ENCODE peak calls at places on chromosome 12, in nine cellular contexts. M is upper lobe of left lung, B is PC-3, F is astrocyte of the spinal cord, V is Caco-2, K is lung, E is GM12878, S is Peyer's patch, N is spleen. P is an unnamed sample.

GRCh38 chr12:72699362-72699761 is 427.2 kb downstream of the TRHDE start:
- DNase-seq in M (no peak), F (no peak), N (no peak), B (no peak), K (no peak), E (no peak), S (no peak), V (no peak), P (no peak)

GRCh38 chr12:107670999-107671643 is 14.5 kb upstream of the PWP1 start:
- DNase-seq in B (peak; percentile 20), K (no peak), N (no peak), V (no peak), S (no peak), F (no peak), M (peak; percentile 31), E (no peak), P (no peak)

GRCh38 chr12:80321653-80322052 is 122.4 kb upstream of the PTPRQ start:
- DNase-seq in M (no peak), V (peak; percentile 44), E (no peak), K (no peak), S (no peak), N (no peak), B (peak; percentile 80), F (peak; percentile 9), P (no peak)

GRCh38 chr12:38056701-38057689 is 259.6 kb upstream of the ALG10B start:
- DNase-seq in B (peak; percentile 97), V (no peak), E (no peak), K (no peak), F (no peak), S (no peak), M (no peak), N (no peak), P (no peak)

GRCh38 chr12:8560986-8561385 is 20.3 kb upstream of the CLEC4E start:
- DNase-seq in E (no peak), F (no peak), B (no peak), M (no peak), V (no peak), K (no peak), S (no peak), N (no peak), P (no peak)

GRCh38 chr12:20722142-20722541 is 27.0 kb downstream of the SLCO1C1 start:
- DNase-seq in K (no peak), E (no peak), M (no peak), V (no peak), B (no peak), F (no peak), S (no peak), N (no peak), P (no peak)

GRCh38 chr12:113424915-113425823 is 3.0 kb downstream of the SDSL start:
- DNase-seq in N (peak; percentile 80), M (peak; percentile 40), F (peak; percentile 58), S (no peak), K (peak; percentile 50), B (peak; percentile 59), E (no peak), V (peak; percentile 52), P (no peak)

GRCh38 chr12:45654002-45654401 is 75.5 kb upstream of the ARID2 start:
- DNase-seq in K (no peak), V (no peak), N (no peak), M (no peak), E (no peak), S (no peak), F (no peak), B (no peak), P (no peak)

GRCh38 chr12:124273630-124274029 is 21.3 kb upstream of the RFLNA start:
- DNase-seq in F (peak; percentile 26), N (no peak), M (no peak), E (peak; percentile 37), V (peak; percentile 84), K (no peak), S (no peak), B (peak; percentile 53), P (peak; percentile 30)

GRCh38 chr12:130491421-130492357 is 154.0 kb downstream of the PIWIL1 start:
- DNase-seq in M (no peak), S (no peak), V (no peak), E (no peak), K (no peak), N (no peak), F (no peak), B (no peak), P (no peak)

GRCh38 chr12:5200276-5201087 is 156.8 kb downstream of the KCNA5 start:
- DNase-seq in V (peak; percentile 85), F (no peak), K (no peak), B (peak; percentile 12), N (peak; percentile 77), S (no peak), E (no peak), M (peak; percentile 30), P (no peak)

GRCh38 chr12:25121916-25122315 is 73.0 kb downstream of the DNAI7 start:
- DNase-seq in B (no peak), E (no peak), K (no peak), S (no peak), V (no peak), F (peak; percentile 43), M (no peak), N (no peak), P (no peak)

GRCh38 chr12:93802698-93803097 is 125.5 kb downstream of the CRADD start:
- DNase-seq in B (no peak), K (no peak), F (peak; percentile 46), N (no peak), M (no peak), S (no peak), E (no peak), V (no peak), P (no peak)

GRCh38 chr12:19779393-19780056 is 340.2 kb downstream of the AEBP2 start:
- DNase-seq in F (peak; percentile 48), S (no peak), V (no peak), M (no peak), K (no peak), B (no peak), N (peak; percentile 61), E (no peak), P (no peak)

GRCh38 chr12:5965950-5966383 is 20.9 kb upstream of the ANO2 start:
- DNase-seq in F (peak; percentile 47), E (no peak), M (peak; percentile 45), S (no peak), B (peak; percentile 54), K (no peak), N (no peak), V (no peak), P (no peak)

GRCh38 chr12:27219693-27220056 is 24.4 kb upstream of the STK38L start:
- DNase-seq in K (no peak), E (no peak), N (no peak), M (no peak), S (no peak), V (no peak), B (no peak), F (no peak), P (no peak)

GRCh38 chr12:27220988-27221345 is 23.1 kb upstream of the STK38L start:
- DNase-seq in E (no peak), K (no peak), N (no peak), V (no peak), F (no peak), M (no peak), S (no peak), B (no peak), P (no peak)

GRCh38 chr12:27220057-27220987 is 23.8 kb upstream of the STK38L start:
- DNase-seq in M (no peak), E (peak; percentile 90), S (no peak), B (no peak), K (no peak), N (no peak), V (no peak), F (no peak), P (peak; percentile 74)

GRCh38 chr12:27217590-27217989 is 26.5 kb upstream of the STK38L start:
- DNase-seq in B (no peak), M (no peak), F (no peak), K (no peak), S (no peak), N (no peak), E (no peak), V (no peak), P (no peak)

DNA sequence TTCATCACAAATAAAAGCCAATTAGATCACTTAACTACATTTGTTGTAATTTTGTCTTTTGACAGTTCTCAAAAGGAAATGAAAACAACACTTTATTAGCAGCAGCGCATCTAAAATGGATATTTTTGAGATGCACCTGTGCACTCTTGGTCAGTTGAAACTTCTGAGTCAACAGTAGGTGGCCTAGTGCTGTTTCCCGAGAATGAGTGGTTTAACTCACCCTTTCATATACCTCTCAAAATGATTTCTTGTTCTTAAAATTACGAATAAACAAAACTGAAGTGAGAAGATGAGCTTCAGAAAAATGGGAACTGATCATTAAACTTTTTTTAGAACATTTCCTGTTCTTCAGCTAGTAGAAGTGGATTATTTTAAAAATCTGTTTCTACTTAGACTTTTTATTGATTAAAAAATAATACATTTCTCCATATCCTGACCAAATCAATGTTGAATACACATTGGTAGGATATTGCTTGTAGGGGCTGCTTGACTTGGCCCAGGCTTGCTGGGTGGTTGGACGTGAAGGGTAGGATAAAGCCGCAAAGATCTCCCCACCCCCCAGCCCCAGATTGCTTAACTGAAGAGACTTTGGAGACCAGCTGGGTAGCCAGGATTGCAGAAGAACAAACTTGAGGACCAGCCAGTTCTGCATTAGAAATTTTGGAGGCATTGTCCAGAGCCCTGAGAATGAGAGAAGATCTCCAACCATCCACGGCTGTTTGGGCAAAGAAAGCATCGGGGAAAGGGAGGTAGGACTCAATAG is 22.3 kb upstream of the STK38L start:
- DNase-seq in S (no peak), N (no peak), B (no peak), V (no peak), K (no peak), M (no peak), E (peak; percentile 88), F (no peak), P (peak; percentile 94)
- TF ChIP-seq CTCF in S (no peak), N (no peak), B (no peak), V (no peak), K (no peak), M (no peak), E (peak; percentile 22), F (no peak), P (peak; percentile 34)

GRCh38 chr12:110543965-110544364 is 39.2 kb downstream of the PPTC7 start:
- DNase-seq in S (no peak), F (no peak), M (no peak), V (no peak), B (no peak), E (no peak), N (no peak), K (no peak), P (no peak)
- H3K4me3 ChIP-seq in S (no peak overlapping the region), F (no peak overlapping the region), M (no peak overlapping the region), V (no peak overlapping the region), B (no peak overlapping the region), E (no peak overlapping the region), N (no peak overlapping the region), K (no peak overlapping the region), P (no peak overlapping the region)

GRCh38 chr12:90695415-90695814 is 259.6 kb downstream of the CCER1 start:
- DNase-seq in F (peak; percentile 9), K (no peak), V (no peak), S (no peak), N (no peak), M (no peak), B (peak; percentile 56), E (no peak), P (no peak)
- TF ChIP-seq CTCF in F (peak; percentile 43), K (no peak), V (no peak), S (no peak), N (no peak), M (no peak), B (peak; percentile 79), E (no peak), P (no peak)

DNA sequence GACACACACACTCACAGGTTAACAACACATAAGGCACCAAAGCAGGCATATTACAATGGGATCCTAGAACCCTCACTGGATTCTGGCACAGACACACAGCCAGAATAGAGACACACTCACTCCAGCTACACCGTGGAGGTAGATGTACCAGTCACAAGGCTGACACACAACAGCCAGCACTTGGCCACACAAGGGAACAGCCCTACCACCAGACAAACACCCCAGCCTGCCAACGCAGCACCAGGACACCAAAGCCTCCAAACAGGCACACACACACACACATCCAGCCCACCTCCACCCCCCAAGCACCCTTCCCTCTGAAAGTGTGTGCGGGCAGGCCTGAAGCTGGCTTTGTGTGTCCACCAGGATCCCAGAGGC is 10.9 kb upstream of the ITGB7 start:
- DNase-seq in M (no peak), N (peak; percentile 62), E (no peak), K (no peak), V (no peak), S (no peak), F (no peak), B (no peak), P (no peak)
- H3K4me3 ChIP-seq in M (no peak overlapping the region), N (no peak overlapping the region), E (peak overlapping the region; percentile 16), K (no peak overlapping the region), V (no peak overlapping the region), S (no peak overlapping the region), F (peak overlapping the region; percentile 57), B (peak overlapping the region; percentile 80), P (no peak overlapping the region)

P was measured in GM12864.